ENCODE peak calls at places on chromosomes 2 and 18, in eight cellular contexts. C, Z, L, K, N, U, I and H are unnamed samples.
A peak's percentile ranks its signal among the peaks of the same experiment; 100 is the strongest.

GRCh38 chr2:112869258-112869842 is 32.8 kb upstream of the IL1B start:
- DNase-seq in C (peak; percentile 70), U (no peak), L (peak; percentile 94), I (no peak), Z (no peak), K (peak; percentile 87), N (no peak), H (peak; percentile 80)

GRCh38 chr2:212815453-212815852 is 276.9 kb upstream of the ERBB4 start:
- DNase-seq in U (no peak), L (no peak), N (no peak), Z (no peak), K (no peak), C (no peak), I (peak; percentile 2), H (no peak)

GRCh38 chr2:241142063-241142462 is 7.2 kb downstream of the PASK start:
- DNase-seq in U (peak; percentile 37), N (no peak), I (no peak), K (no peak), C (no peak), L (no peak), Z (no peak), H (no peak)

GRCh38 chr2:68727698-68728375 is 6.8 kb upstream of the ARHGAP25 start:
- DNase-seq in I (no peak), N (no peak), L (no peak), C (no peak), Z (no peak), K (peak; percentile 71), U (no peak), H (no peak)

GRCh38 chr2:199223791-199224190 is 233.9 kb downstream of the SATB2 start:
- DNase-seq in L (peak; percentile 74), K (peak; percentile 23), U (no peak), N (no peak), I (no peak), Z (no peak), C (peak; percentile 35), H (peak; percentile 85)

GRCh38 chr2:161436411-161436810 is 20.3 kb downstream of the TBR1 start:
- DNase-seq in C (no peak), N (no peak), Z (no peak), L (peak; percentile 85), U (no peak), K (peak; percentile 80), I (no peak), H (peak; percentile 62)

GRCh38 chr2:149737882-149738281 is 150.3 kb upstream of the MMADHC start:
- DNase-seq in L (no peak), Z (no peak), I (no peak), C (no peak), K (no peak), U (no peak), N (no peak), H (peak; percentile 43)

GRCh38 chr2:73939419-73939818 is 12.7 kb downstream of the DGUOK start:
- DNase-seq in C (peak; percentile 26), N (no peak), L (peak; percentile 63), Z (no peak), K (no peak), I (peak; percentile 54), U (no peak), H (peak; percentile 65)

GRCh38 chr18:63890950-63891304 is 3.4 kb downstream of the SERPINB2 start:
- DNase-seq in L (no peak), N (no peak), K (peak; percentile 13), I (no peak), Z (no peak), C (peak; percentile 38), U (no peak), H (peak; percentile 24)

GRCh38 chr2:42342061-42342794 is 18.8 kb downstream of the COX7A2L start:
- DNase-seq in I (peak; percentile 44), K (peak; percentile 77), C (no peak), U (peak; percentile 81), L (peak; percentile 93), N (no peak), Z (no peak), H (peak; percentile 88)

GRCh38 chr2:16885027-16885426 is 219.4 kb upstream of the CYRIA start:
- DNase-seq in U (no peak), K (no peak), N (no peak), Z (no peak), I (peak; percentile 5), L (no peak), C (no peak), H (no peak)

GRCh38 chr2:16890081-16890480 is 224.4 kb upstream of the CYRIA start:
- DNase-seq in C (peak; percentile 7), Z (no peak), U (no peak), I (peak; percentile 74), L (no peak), N (no peak), K (no peak), H (no peak)
- TF ChIP-seq CTCF in C (no peak), Z (no peak), U (no peak), I (peak; percentile 37), L (no peak), N (no peak), K (no peak), H (no peak)

DNA sequence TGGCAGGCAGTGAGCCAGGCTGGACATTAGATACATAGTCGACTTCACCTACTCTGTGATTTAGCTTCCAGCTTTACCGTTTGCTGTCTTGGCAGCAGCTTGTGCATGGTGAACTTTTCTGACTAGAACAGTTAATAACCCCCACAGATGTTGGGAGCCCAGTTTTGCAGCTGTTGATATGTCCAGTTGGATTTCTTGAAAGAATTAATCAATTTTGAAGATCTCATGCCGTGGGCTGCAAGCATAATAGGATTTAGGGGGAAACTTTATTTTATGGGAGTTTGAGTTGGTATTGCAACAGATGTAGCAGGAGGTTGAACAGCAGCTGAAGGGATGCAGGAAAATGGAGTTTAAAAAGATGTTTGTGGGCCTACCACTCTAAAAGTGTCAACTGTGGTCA is 13.8 kb downstream of the MYO1B start:
- DNase-seq in K (no peak), N (no peak), Z (no peak), U (no peak), I (no peak), C (no peak), L (no peak), H (no peak)
- H3K4me3 ChIP-seq in K (no peak overlapping the region), N (no peak overlapping the region), Z (no peak overlapping the region), U (no peak overlapping the region), I (no peak overlapping the region), C (no peak overlapping the region), L (no peak overlapping the region), H (no peak overlapping the region)

GRCh38 chr2:167859676-167860075 is 387.7 kb downstream of the STK39 start:
- DNase-seq in L (no peak), K (no peak), Z (no peak), I (no peak), N (no peak), C (no peak), U (no peak), H (no peak)

GRCh38 chr2:167855211-167855610 is 392.2 kb downstream of the STK39 start:
- DNase-seq in I (no peak), N (no peak), L (no peak), U (no peak), C (no peak), K (no peak), Z (no peak), H (no peak)

GRCh38 chr2:167857406-167857805 is 390.0 kb downstream of the STK39 start:
- DNase-seq in C (no peak), K (no peak), I (no peak), Z (no peak), N (no peak), U (no peak), L (no peak), H (no peak)

GRCh38 chr2:167853717-167854116 is 393.7 kb downstream of the STK39 start:
- DNase-seq in N (no peak), I (no peak), Z (no peak), K (no peak), L (no peak), U (no peak), C (no peak), H (no peak)

GRCh38 chr2:167856190-167856589 is 391.2 kb downstream of the STK39 start:
- DNase-seq in Z (no peak), C (no peak), L (no peak), K (no peak), I (no peak), U (no peak), N (no peak), H (no peak)
- TF ChIP-seq CTCF in Z (no peak), C (no peak), L (no peak), K (no peak), I (no peak), U (no peak), N (no peak), H (no peak)

DNA sequence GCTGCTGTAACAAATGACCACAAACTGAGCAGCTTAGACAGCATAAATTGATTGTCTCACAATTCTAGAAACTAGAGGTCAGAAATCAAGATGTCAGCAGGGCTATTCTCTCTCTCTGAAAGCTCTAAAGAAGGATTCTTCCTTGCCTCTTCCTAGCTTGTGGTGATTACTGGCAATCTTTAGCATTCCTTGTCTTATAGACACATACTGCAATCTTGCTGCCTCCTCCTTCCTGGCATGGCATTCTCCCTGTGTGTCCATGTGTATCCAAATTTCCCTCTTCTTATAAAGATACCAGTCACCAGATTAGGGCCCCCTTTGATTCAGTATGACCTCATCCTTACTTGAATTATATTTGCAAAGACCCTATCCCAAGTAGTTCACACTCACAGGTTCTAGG is 2.3 kb downstream of the ASB3 start:
- DNase-seq in C (no peak), Z (no peak), U (no peak), K (no peak), I (no peak), N (no peak), L (peak; percentile 18), H (no peak)
- H3K4me3 ChIP-seq in C (no peak overlapping the region), Z (peak overlapping the region; percentile 94), U (no peak overlapping the region), K (no peak overlapping the region), I (peak overlapping the region; percentile 96), N (no peak overlapping the region), L (no peak overlapping the region), H (no peak overlapping the region)

GRCh38 chr2:219637842-219638185 is 10.4 kb downstream of the SLC4A3 start:
- DNase-seq in N (no peak), Z (no peak), U (no peak), L (no peak), C (no peak), K (no peak), I (no peak), H (no peak)

GRCh38 chr2:219639356-219639755 is 11.9 kb downstream of the SLC4A3 start:
- DNase-seq in N (no peak), Z (peak; percentile 74), I (no peak), U (peak; percentile 55), C (no peak), L (no peak), K (no peak), H (no peak)

GRCh38 chr2:219638948-219639341 is 11.5 kb downstream of the SLC4A3 start:
- DNase-seq in K (no peak), U (peak; percentile 54), Z (no peak), C (no peak), I (no peak), L (no peak), N (no peak), H (no peak)

GRCh38 chr2:219636941-219637841 is 9.8 kb downstream of the SLC4A3 start:
- DNase-seq in I (no peak), L (no peak), C (no peak), N (no peak), U (no peak), Z (no peak), K (no peak), H (no peak)

GRCh38 chr2:219638217-219638947 is 11.0 kb downstream of the SLC4A3 start:
- DNase-seq in I (peak; percentile 59), N (no peak), C (no peak), K (no peak), L (no peak), Z (no peak), U (peak; percentile 53), H (no peak)
- TF ChIP-seq CTCF in I (peak; percentile 54), N (no peak), C (no peak), K (peak; percentile 29), L (peak; percentile 23), Z (no peak), U (no peak), H (no peak)

GRCh38 chr18:9115984-9116383 is 13.5 kb downstream of the NDUFV2 start:
- DNase-seq in U (no peak), L (no peak), K (no peak), C (no peak), Z (no peak), I (no peak), N (no peak), H (no peak)
- H3K4me3 ChIP-seq in U (no peak overlapping the region), L (no peak overlapping the region), K (no peak overlapping the region), C (no peak overlapping the region), Z (no peak overlapping the region), I (no peak overlapping the region), N (no peak overlapping the region), H (no peak overlapping the region)